ENCODE peak calls at places on chromosomes 6 and 20, in eight cellular contexts. J is sigmoid colon, I is skeletal muscle cell, R is COLO829, V is HS-5, N is occipital lobe, W is AG04450, B is psoas muscle. U is an unnamed sample.

GRCh38 chr20:32240220-32240619 is 32.5 kb downstream of the POFUT1 start:
- DNase-seq in R (no peak), W (no peak), I (no peak), V (no peak), B (no peak), N (no peak), J (no peak), U (no peak)

GRCh38 chr20:47576516-47577033 is 74.9 kb downstream of the NCOA3 start:
- DNase-seq in B (no peak), W (peak), R (peak), I (no peak), N (no peak), J (peak), V (peak), U (no peak)

GRCh38 chr6:31821301-31822037 is 6.1 kb upstream of the HSPA1B start:
- DNase-seq in W (no peak), B (peak), V (no peak), I (no peak), N (peak), R (no peak), J (peak), U (peak)

GRCh38 chr20:53774487-53775203 is 181.0 kb upstream of the ZNF217 start:
- DNase-seq in I (peak), N (no peak), J (no peak), B (no peak), R (peak), V (peak), W (peak), U (no peak)

GRCh38 chr20:6765469-6766058 is 1.9 kb upstream of the BMP2 start:
- DNase-seq in W (peak), R (no peak), V (peak), B (no peak), I (no peak), N (peak), J (no peak), U (no peak)

GRCh38 chr20:32828029-32828666 is 8.4 kb downstream of the MAPRE1 start:
- DNase-seq in W (no peak), R (no peak), V (no peak), B (no peak), I (no peak), J (peak), N (no peak), U (no peak)

GRCh38 chr6:28496099-28496779 is 19.4 kb downstream of the GPX6 start:
- DNase-seq in N (no peak), W (no peak), I (no peak), R (no peak), J (no peak), B (no peak), V (no peak), U (no peak)

GRCh38 chr6:2753743-2754142 is 3.0 kb upstream of the MYLK4 start:
- DNase-seq in R (no peak), V (no peak), W (no peak), J (no peak), B (no peak), I (no peak), N (no peak), U (no peak)

GRCh38 chr6:160238786-160239751 is 19.6 kb downstream of the SLC22A2 start:
- DNase-seq in I (no peak), N (no peak), V (no peak), B (no peak), R (no peak), W (no peak), J (no peak), U (no peak)

GRCh38 chr20:52461602-52462001 is 270.0 kb upstream of the ZFP64 start:
- DNase-seq in B (no peak), R (no peak), I (no peak), N (no peak), J (no peak), W (no peak), V (no peak), U (no peak)

GRCh38 chr20:24825591-24825990 is 123.5 kb upstream of the CST7 start:
- DNase-seq in J (peak), V (no peak), I (no peak), W (no peak), R (no peak), B (no peak), N (no peak), U (no peak)

GRCh38 chr6:38136547-38136946 is 317.0 kb downstream of the ZFAND3 start:
- DNase-seq in I (no peak), J (no peak), V (no peak), N (no peak), R (no peak), W (no peak), B (no peak), U (no peak)

GRCh38 chr20:48194578-48194977 is 409.3 kb upstream of the SULF2 start:
- DNase-seq in B (no peak), I (no peak), J (no peak), W (no peak), R (no peak), V (no peak), N (no peak), U (no peak)

GRCh38 chr6:7916959-7917358 is 6.4 kb upstream of the TXNDC5 start:
- DNase-seq in W (no peak), R (no peak), J (no peak), N (no peak), V (no peak), B (no peak), I (no peak), U (no peak)

U was measured in activated effector memory CD4-positive, alpha-beta T cell treated with Interleukin-2 at 50 U/mL for 16 hours.